ENCODE peak calls at places on chromosomes 5 and 9, in eight cellular contexts. One of them, this sample, is unnamed.

GRCh38 chr5:33237471-33237870 is 203.3 kb upstream of the TARS1 start:
- DNase-seq in effector CD8-positive, alpha-beta T cell: no peak
- DNase-seq in sigmoid colon: no peak
- DNase-seq in fibroblast of pulmonary artery: no peak
- DNase-seq in stimulated activated CD4-positive, alpha-beta T cell treated with anti-CD3 and anti-CD28 coated beads, Interleukin-15, amount 100 ng/mL, for 24 hours: no peak
- DNase-seq in amniotic stem cell: no peak
- DNase-seq in RPMI7951: no peak
- DNase-seq in ovary: no peak
- DNase-seq in this sample: no peak

GRCh38 chr9:113602126-113603119 is 138.9 kb downstream of the RGS3 start:
- DNase-seq in effector CD8-positive, alpha-beta T cell: no peak
- DNase-seq in sigmoid colon: peak
- DNase-seq in fibroblast of pulmonary artery: peak
- DNase-seq in stimulated activated CD4-positive, alpha-beta T cell treated with anti-CD3 and anti-CD28 coated beads, Interleukin-15, amount 100 ng/mL, for 24 hours: peak
- DNase-seq in amniotic stem cell: no peak
- DNase-seq in RPMI7951: peak
- DNase-seq in ovary: peak
- DNase-seq in this sample: peak

GRCh38 chr5:119287547-119288073 is 68.2 kb upstream of the TNFAIP8 start:
- DNase-seq in effector CD8-positive, alpha-beta T cell: no peak
- DNase-seq in sigmoid colon: no peak
- DNase-seq in fibroblast of pulmonary artery: no peak
- DNase-seq in stimulated activated CD4-positive, alpha-beta T cell treated with anti-CD3 and anti-CD28 coated beads, Interleukin-15, amount 100 ng/mL, for 24 hours: peak
- DNase-seq in amniotic stem cell: no peak
- DNase-seq in RPMI7951: peak
- DNase-seq in ovary: no peak
- DNase-seq in this sample: peak

GRCh38 chr9:98603821-98604383 is 104.8 kb downstream of the GABBR2 start:
- DNase-seq in effector CD8-positive, alpha-beta T cell: no peak
- DNase-seq in sigmoid colon: no peak
- DNase-seq in fibroblast of pulmonary artery: peak
- DNase-seq in stimulated activated CD4-positive, alpha-beta T cell treated with anti-CD3 and anti-CD28 coated beads, Interleukin-15, amount 100 ng/mL, for 24 hours: no peak
- DNase-seq in amniotic stem cell: no peak
- DNase-seq in RPMI7951: no peak
- DNase-seq in ovary: no peak
- DNase-seq in this sample: no peak

GRCh38 chr5:75611324-75612210 is at the start of gene ANKDD1B:
- DNase-seq in effector CD8-positive, alpha-beta T cell: no peak
- DNase-seq in sigmoid colon: peak
- DNase-seq in fibroblast of pulmonary artery: peak
- DNase-seq in stimulated activated CD4-positive, alpha-beta T cell treated with anti-CD3 and anti-CD28 coated beads, Interleukin-15, amount 100 ng/mL, for 24 hours: peak
- DNase-seq in amniotic stem cell: no peak
- DNase-seq in RPMI7951: peak
- DNase-seq in ovary: peak
- DNase-seq in this sample: peak

GRCh38 chr5:168282120-168282519 is 9.3 kb upstream of the WWC1 start:
- DNase-seq in effector CD8-positive, alpha-beta T cell: no peak
- DNase-seq in sigmoid colon: no peak
- DNase-seq in fibroblast of pulmonary artery: peak
- DNase-seq in stimulated activated CD4-positive, alpha-beta T cell treated with anti-CD3 and anti-CD28 coated beads, Interleukin-15, amount 100 ng/mL, for 24 hours: no peak
- DNase-seq in amniotic stem cell: no peak
- DNase-seq in RPMI7951: peak
- DNase-seq in ovary: no peak
- DNase-seq in this sample: no peak

GRCh38 chr5:98839469-98840383 is 66.3 kb downstream of the RGMB start:
- DNase-seq in effector CD8-positive, alpha-beta T cell: no peak
- DNase-seq in sigmoid colon: no peak
- DNase-seq in fibroblast of pulmonary artery: peak
- DNase-seq in stimulated activated CD4-positive, alpha-beta T cell treated with anti-CD3 and anti-CD28 coated beads, Interleukin-15, amount 100 ng/mL, for 24 hours: peak
- DNase-seq in amniotic stem cell: no peak
- DNase-seq in RPMI7951: peak
- DNase-seq in ovary: no peak
- DNase-seq in this sample: no peak

GRCh38 chr9:130304141-130304540 is 38.6 kb downstream of the HMCN2 start:
- DNase-seq in effector CD8-positive, alpha-beta T cell: no peak
- DNase-seq in sigmoid colon: no peak
- DNase-seq in fibroblast of pulmonary artery: no peak
- DNase-seq in stimulated activated CD4-positive, alpha-beta T cell treated with anti-CD3 and anti-CD28 coated beads, Interleukin-15, amount 100 ng/mL, for 24 hours: no peak
- DNase-seq in amniotic stem cell: no peak
- DNase-seq in RPMI7951: peak
- DNase-seq in ovary: no peak
- DNase-seq in this sample: no peak

GRCh38 chr5:14996997-14997396 is 125.4 kb upstream of the ANKH start:
- DNase-seq in effector CD8-positive, alpha-beta T cell: no peak
- DNase-seq in sigmoid colon: no peak
- DNase-seq in fibroblast of pulmonary artery: no peak
- DNase-seq in stimulated activated CD4-positive, alpha-beta T cell treated with anti-CD3 and anti-CD28 coated beads, Interleukin-15, amount 100 ng/mL, for 24 hours: no peak
- DNase-seq in amniotic stem cell: no peak
- DNase-seq in RPMI7951: no peak
- DNase-seq in ovary: no peak
- DNase-seq in this sample: no peak

GRCh38 chr5:97560176-97560993 is 377.3 kb upstream of the RIOK2 start:
- DNase-seq in effector CD8-positive, alpha-beta T cell: no peak
- DNase-seq in sigmoid colon: no peak
- DNase-seq in fibroblast of pulmonary artery: no peak
- DNase-seq in stimulated activated CD4-positive, alpha-beta T cell treated with anti-CD3 and anti-CD28 coated beads, Interleukin-15, amount 100 ng/mL, for 24 hours: no peak
- DNase-seq in amniotic stem cell: no peak
- DNase-seq in RPMI7951: no peak
- DNase-seq in ovary: no peak
- DNase-seq in this sample: peak

GRCh38 chr5:165232187-165232586 is 1726.8 kb downstream of the MAT2B start:
- DNase-seq in effector CD8-positive, alpha-beta T cell: no peak
- DNase-seq in sigmoid colon: no peak
- DNase-seq in fibroblast of pulmonary artery: no peak
- DNase-seq in stimulated activated CD4-positive, alpha-beta T cell treated with anti-CD3 and anti-CD28 coated beads, Interleukin-15, amount 100 ng/mL, for 24 hours: no peak
- DNase-seq in amniotic stem cell: no peak
- DNase-seq in RPMI7951: no peak
- DNase-seq in ovary: no peak
- DNase-seq in this sample: no peak

GRCh38 chr9:133114886-133115603 is 6.0 kb downstream of the RALGDS start:
- DNase-seq in effector CD8-positive, alpha-beta T cell: no peak
- DNase-seq in sigmoid colon: peak
- DNase-seq in fibroblast of pulmonary artery: no peak
- DNase-seq in stimulated activated CD4-positive, alpha-beta T cell treated with anti-CD3 and anti-CD28 coated beads, Interleukin-15, amount 100 ng/mL, for 24 hours: no peak
- DNase-seq in amniotic stem cell: no peak
- DNase-seq in RPMI7951: no peak
- DNase-seq in ovary: peak
- DNase-seq in this sample: no peak